ENCODE peak calls at places on chromosomes 6 and 20, in nine cellular contexts. A is Peyer's patch; Y is HepG2; M is upper lobe of right lung; Q is HCT116; W is stomach; N is thoracic aorta; P is CD8-positive, alpha-beta memory T cell; U is ovary. F is an unnamed sample.
A peak's percentile ranks its signal among the peaks of the same experiment; 100 is the strongest.

GRCh38 chr6:40957616-40958492 is 81.2 kb downstream of the UNC5CL start:
- DNase-seq in A (no peak), M (no peak), Q (peak; percentile 24), Y (peak; percentile 88), W (no peak), U (no peak), P (no peak), N (no peak), F (no peak)

GRCh38 chr20:24957326-24957996 is 8.4 kb downstream of the CST7 start:
- DNase-seq in Y (no peak), U (peak; percentile 1), A (peak; percentile 34), W (peak; percentile 20), P (no peak), Q (no peak), N (no peak), M (no peak), F (peak; percentile 51)

GRCh38 chr20:57738053-57738452 is 28.2 kb upstream of the PMEPA1 start:
- DNase-seq in N (no peak), M (no peak), Y (no peak), Q (no peak), U (no peak), A (no peak), P (no peak), W (no peak), F (no peak)

GRCh38 chr20:475463-476357 is 13.4 kb upstream of the TBC1D20 start:
- DNase-seq in A (no peak), Y (no peak), U (no peak), Q (no peak), M (no peak), W (no peak), N (no peak), P (no peak), F (no peak)

GRCh38 chr20:53815509-53815908 is 221.9 kb upstream of the ZNF217 start:
- DNase-seq in U (no peak), N (no peak), W (no peak), A (no peak), P (no peak), Y (no peak), Q (no peak), M (no peak), F (no peak)

GRCh38 chr20:48295966-48296421 is 510.7 kb upstream of the SULF2 start:
- DNase-seq in N (no peak), P (no peak), M (no peak), U (no peak), W (no peak), Q (no peak), Y (peak; percentile 41), A (no peak), F (no peak)

GRCh38 chr6:146785001-146785585 is 186.3 kb downstream of the ADGB start:
- DNase-seq in A (no peak), Y (peak; percentile 36), N (no peak), W (no peak), P (peak; percentile 31), Q (peak; percentile 56), M (no peak), U (no peak), F (no peak)

GRCh38 chr20:15185913-15186312 is 848.5 kb upstream of the FLRT3 start:
- DNase-seq in W (no peak), M (no peak), P (no peak), Y (peak; percentile 68), Q (no peak), N (no peak), U (no peak), A (no peak), F (no peak)

DNA sequence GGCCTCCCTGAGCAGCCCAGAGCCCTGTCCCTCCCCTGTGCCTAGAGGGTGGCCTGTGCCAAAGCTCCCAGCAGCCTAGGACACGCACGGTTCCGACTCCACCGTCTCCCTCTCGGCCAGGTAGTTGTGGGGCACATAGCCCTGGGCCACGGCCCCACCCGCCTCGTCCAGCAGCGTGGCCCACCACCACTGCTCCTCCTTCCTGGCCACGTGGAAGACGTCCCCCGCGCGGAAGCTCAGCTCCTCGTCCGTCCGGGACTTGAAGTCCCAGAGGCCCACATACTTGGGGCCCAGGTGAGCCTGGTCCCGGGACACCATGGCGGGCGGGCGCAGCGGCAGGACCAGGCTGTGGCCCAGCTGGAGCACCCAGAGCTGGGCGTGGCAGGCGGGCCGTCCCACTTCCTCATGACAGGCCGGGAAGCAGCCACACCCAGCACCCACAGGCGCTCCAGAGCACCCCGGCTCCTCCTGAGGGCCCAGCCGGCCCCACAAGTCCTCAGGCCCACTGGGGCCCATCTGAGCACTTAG is at the start of gene PTK6:
- DNase-seq in Y (no peak), A (peak; percentile 90), N (no peak), P (no peak), W (peak; percentile 84), U (no peak), M (peak; percentile 93), Q (no peak), F (no peak)
- H3K4me3 ChIP-seq in Y (peak within 1 kb of the TSS; percentile 37), A (peak within 1 kb of the TSS; percentile 66), N (peak within 1 kb of the TSS; percentile 65), P (peak within 1 kb of the TSS; percentile 62), W (peak within 1 kb of the TSS; percentile 31), U (peak within 1 kb of the TSS; percentile 0), M (peak within 1 kb of the TSS; percentile 51), Q (peak within 1 kb of the TSS; percentile 67), F (no peak within 1 kb of the TSS)

GRCh38 chr6:13873288-13874190 is 51.2 kb upstream of the RNF182 start:
- DNase-seq in P (peak; percentile 69), W (peak; percentile 70), Y (peak; percentile 69), N (no peak), U (peak; percentile 43), Q (peak; percentile 51), A (peak; percentile 88), M (peak; percentile 93), F (peak; percentile 57)
- H3K27ac ChIP-seq in P (no peak overlapping the region), W (peak overlapping the region; percentile 29), Y (no peak overlapping the region), N (no peak overlapping the region), U (no peak overlapping the region), Q (no peak overlapping the region), A (no peak overlapping the region), M (peak overlapping the region; percentile 43), F (no peak overlapping the region)

DNA sequence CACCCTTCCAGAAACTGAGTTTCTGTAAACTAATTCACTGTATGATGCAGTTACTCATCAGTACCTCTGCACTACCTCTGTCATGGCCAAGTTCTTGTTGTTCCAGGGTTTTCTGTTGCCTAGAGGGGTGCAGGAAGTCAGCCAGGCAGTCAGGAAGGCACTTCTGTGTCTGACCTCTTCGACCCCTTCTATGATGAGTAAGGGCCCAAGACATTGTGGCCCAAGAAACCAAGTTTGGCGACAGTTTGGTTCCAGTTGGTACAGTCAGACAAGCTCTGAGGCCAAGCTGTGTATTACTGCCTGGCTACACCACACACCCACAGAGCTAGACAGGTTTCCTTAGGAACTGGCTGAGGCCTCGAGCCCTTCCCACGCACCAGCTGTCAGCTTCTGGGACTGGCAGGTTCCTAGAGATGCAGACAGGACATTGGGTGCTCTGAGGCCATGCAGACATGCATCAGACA is 41.2 kb downstream of the TRAF3IP2 start:
- DNase-seq in Q (no peak), P (no peak), M (no peak), U (no peak), N (peak; percentile 71), W (no peak), Y (no peak), A (no peak), F (no peak)
- H3K4me1 ChIP-seq in Q (no peaks in the 10 kb centered on the region), P (peaks cover 22% of the 10 kb centered on the region), M (peaks cover 49% of the 10 kb centered on the region), U (peaks cover 13% of the 10 kb centered on the region), N (peaks cover 74% of the 10 kb centered on the region), W (peaks cover 55% of the 10 kb centered on the region), Y (peaks cover 7% of the 10 kb centered on the region), A (peaks cover 18% of the 10 kb centered on the region), F (peaks cover 59% of the 10 kb centered on the region)

GRCh38 chr6:17968876-17969275 is 18.6 kb downstream of the KIF13A start:
- DNase-seq in Q (no peak), A (no peak), P (no peak), U (no peak), N (no peak), Y (no peak), M (no peak), W (no peak), F (no peak)
- H3K4me3 ChIP-seq in Q (no peak overlapping the region), A (no peak overlapping the region), P (no peak overlapping the region), U (no peak overlapping the region), N (no peak overlapping the region), Y (no peak overlapping the region), M (no peak overlapping the region), W (no peak overlapping the region), F (no peak overlapping the region)

GRCh38 chr6:166615059-166615770 is 11.8 kb downstream of the RPS6KA2 start:
- DNase-seq in W (no peak), Q (no peak), U (peak; percentile 69), N (no peak), M (no peak), Y (no peak), A (no peak), P (no peak), F (peak; percentile 74)

GRCh38 chr6:166616261-166617226 is 10.5 kb downstream of the RPS6KA2 start:
- DNase-seq in M (no peak), N (no peak), P (no peak), U (peak; percentile 7), A (no peak), Y (no peak), W (no peak), Q (no peak), F (peak; percentile 54)

GRCh38 chr6:166614589-166614988 is 12.5 kb downstream of the RPS6KA2 start:
- DNase-seq in U (no peak), Q (no peak), A (no peak), N (no peak), P (no peak), Y (no peak), M (no peak), W (no peak), F (no peak)

GRCh38 chr6:166612471-166612881 is 14.6 kb downstream of the RPS6KA2 start:
- DNase-seq in Q (no peak), M (no peak), Y (no peak), U (peak; percentile 83), A (no peak), P (no peak), N (no peak), W (no peak), F (peak; percentile 55)

GRCh38 chr6:166614171-166614583 is 12.9 kb downstream of the RPS6KA2 start:
- DNase-seq in Q (no peak), A (no peak), U (no peak), P (no peak), W (no peak), N (no peak), Y (no peak), M (no peak), F (peak; percentile 50)
- H3K27ac ChIP-seq in Q (no peak overlapping the region), A (no peak overlapping the region), U (peak overlapping the region; percentile 47), P (no peak overlapping the region), W (peak overlapping the region; percentile 42), N (no peak overlapping the region), Y (no peak overlapping the region), M (peak overlapping the region; percentile 65), F (peak overlapping the region; percentile 85)

F was measured in right atrium auricular region.